ENCODE peak calls at places on chromosomes 6 and 20, in eight cellular contexts. L is cardiac muscle cell; D is lower leg skin; W is cardiac fibroblast; H is CD8-positive, alpha-beta memory T cell; G is AG10803; U is CD4-positive, alpha-beta memory T cell; A is endodermal cell. E is an unnamed sample.

GRCh38 chr6:166382500-166382932 is 224 bp downstream of the MPC1 start:
- DNase-seq in L (no peak), D (no peak), W (no peak), H (no peak), G (no peak), U (no peak), A (no peak), E (no peak)

GRCh38 chr6:127968394-127968793 is 67.5 kb upstream of the THEMIS start:
- DNase-seq in L (no peak), D (no peak), W (no peak), H (no peak), G (no peak), U (no peak), A (no peak), E (no peak)

GRCh38 chr6:4577406-4577805 is 198.8 kb upstream of the CDYL start:
- DNase-seq in L (peak), D (peak), W (peak), H (no peak), G (peak), U (no peak), A (no peak), E (peak)

GRCh38 chr20:2859330-2860121 is 13.8 kb upstream of the PTPRA start:
- DNase-seq in L (peak), D (no peak), W (peak), H (no peak), G (peak), U (no peak), A (no peak), E (no peak)

GRCh38 chr20:45253260-45253659 is 1.1 kb downstream of the SLPI start:
- DNase-seq in L (no peak), D (no peak), W (no peak), H (no peak), G (no peak), U (no peak), A (no peak), E (no peak)

GRCh38 chr6:144482142-144482541 is 197.0 kb downstream of the UTRN start:
- DNase-seq in L (peak), D (peak), W (peak), H (peak), G (peak), U (peak), A (peak), E (peak)

GRCh38 chr20:50691585-50692552 is 527 bp upstream of the RIPOR3 start:
- DNase-seq in L (peak), D (no peak), W (peak), H (no peak), G (peak), U (no peak), A (peak), E (no peak)

GRCh38 chr6:42899871-42900270 is 16.0 kb upstream of the PTCRA start:
- DNase-seq in L (no peak), D (no peak), W (peak), H (no peak), G (no peak), U (no peak), A (no peak), E (no peak)

GRCh38 chr6:14031516-14031915 is 86.1 kb upstream of the CD83 start:
- DNase-seq in L (peak), D (no peak), W (no peak), H (no peak), G (peak), U (no peak), A (no peak), E (no peak)

GRCh38 chr20:23629017-23629541 is 8.7 kb downstream of the CST3 start:
- DNase-seq in L (peak), D (no peak), W (peak), H (no peak), G (peak), U (no peak), A (peak), E (peak)

GRCh38 chr20:16575390-16576140 is 2.3 kb upstream of the KIF16B start:
- DNase-seq in L (no peak), D (no peak), W (no peak), H (no peak), G (no peak), U (no peak), A (peak), E (no peak)
- H3K4me3 ChIP-seq in L (peak), D (no peak), W (no peak), H (peak), G (peak), U (peak), A (peak), E (peak)

GRCh38 chr6:135227349-135227748 is 46.2 kb downstream of the MYB start:
- DNase-seq in L (no peak), D (no peak), W (no peak), H (no peak), G (no peak), U (no peak), A (no peak), E (no peak)
- H3K4me3 ChIP-seq in L (no peak), D (no peak), W (no peak), H (no peak), G (no peak), U (no peak), A (no peak), E (no peak)

DNA sequence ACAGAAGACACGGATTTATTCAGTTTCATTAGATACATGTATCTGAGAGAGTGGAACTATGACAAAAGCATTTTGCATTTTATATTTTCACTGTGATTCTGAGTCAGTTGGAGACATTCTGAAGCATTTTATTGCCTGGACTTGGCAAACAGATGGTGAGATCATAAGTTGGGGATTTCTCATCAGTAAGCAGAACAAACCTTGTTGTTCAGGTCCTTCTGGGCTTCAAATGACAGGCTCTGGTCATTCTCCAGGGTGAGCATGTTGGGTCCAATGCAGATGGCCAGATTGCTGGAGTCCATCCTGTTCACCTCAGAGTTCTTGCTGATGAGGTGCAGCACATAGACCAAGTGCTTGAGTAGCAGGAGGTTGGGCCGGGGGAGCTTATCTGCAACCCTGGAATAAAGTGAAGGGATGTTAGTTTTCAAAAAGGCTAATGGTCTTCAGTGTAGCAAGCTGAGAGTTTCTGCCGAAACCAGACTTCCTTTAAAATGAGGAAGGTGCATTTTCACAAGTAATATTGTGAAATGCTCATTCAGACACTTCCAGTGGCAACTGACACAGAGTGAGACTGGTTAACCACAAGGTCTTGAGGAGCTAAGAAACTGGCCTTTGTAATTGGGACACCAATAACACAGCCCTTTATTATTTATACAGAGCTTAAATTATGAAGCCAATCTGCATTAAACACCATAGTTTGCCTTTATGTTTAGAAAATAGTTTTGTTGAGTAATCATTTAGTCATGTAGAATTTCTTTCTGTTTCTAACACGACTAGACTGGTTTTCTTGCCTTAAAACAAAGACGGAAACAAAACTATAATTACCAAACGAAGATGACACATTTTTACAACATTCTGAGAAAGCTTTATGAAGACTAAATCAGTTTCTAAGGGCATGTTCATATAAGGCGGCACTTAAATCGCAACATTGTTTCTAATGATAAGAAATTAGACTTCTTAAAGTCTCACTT is 5.6 kb downstream of the TAGAP start:
- DNase-seq in L (peak), D (no peak), W (peak), H (peak), G (peak), U (peak), A (no peak), E (peak)
- H3K4me3 ChIP-seq in L (no peak), D (no peak), W (no peak), H (peak), G (no peak), U (peak), A (no peak), E (no peak)

GRCh38 chr6:164099535-164099982 is 685.0 kb downstream of the QKI start:
- DNase-seq in L (no peak), D (no peak), W (no peak), H (no peak), G (no peak), U (no peak), A (no peak), E (no peak)

GRCh38 chr6:164097056-164097455 is 682.5 kb downstream of the QKI start:
- DNase-seq in L (no peak), D (no peak), W (no peak), H (no peak), G (no peak), U (no peak), A (no peak), E (no peak)

GRCh38 chr6:164102701-164103100 is 688.2 kb downstream of the QKI start:
- DNase-seq in L (no peak), D (no peak), W (no peak), H (no peak), G (no peak), U (no peak), A (no peak), E (no peak)

GRCh38 chr6:164097557-164098398 is 683.3 kb downstream of the QKI start:
- DNase-seq in L (peak), D (no peak), W (peak), H (no peak), G (peak), U (no peak), A (peak), E (peak)

GRCh38 chr6:164098857-164099534 is 684.5 kb downstream of the QKI start:
- DNase-seq in L (peak), D (no peak), W (peak), H (no peak), G (no peak), U (no peak), A (peak), E (no peak)
- H3K4me3 ChIP-seq in L (no peak), D (no peak), W (no peak), H (no peak), G (no peak), U (no peak), A (no peak), E (no peak)